ENCODE peak calls at places on chromosome 6, in four cellular contexts. One of them, this sample, is unnamed.

GRCh38 chr6:6918216-6918983 is 189.4 kb upstream of the RREB1 start:
- DNase-seq in H9: no peak
- DNase-seq in GM23338: no peak
- DNase-seq in B cell: no peak
- DNase-seq in this sample: no peak

GRCh38 chr6:51301969-51302368 is 483.3 kb downstream of the TFAP2B start:
- DNase-seq in B cell: no peak
- DNase-seq in GM23338: no peak
- DNase-seq in H9: no peak
- DNase-seq in this sample: no peak

GRCh38 chr6:24982231-24982630 is 46.5 kb upstream of the RIPOR2 start:
- DNase-seq in B cell: no peak
- DNase-seq in GM23338: no peak
- DNase-seq in H9: no peak
- DNase-seq in this sample: no peak

GRCh38 chr6:31878761-31879542 is at the start of gene SLC44A4:
- DNase-seq in GM23338: peak; percentile 77
- DNase-seq in H9: peak; percentile 71
- DNase-seq in B cell: no peak
- DNase-seq in this sample: no peak

GRCh38 chr6:116949964-116950363 is 72.9 kb downstream of the RFX6 start:
- DNase-seq in H9: no peak
- DNase-seq in B cell: no peak
- DNase-seq in GM23338: peak; percentile 44
- DNase-seq in this sample: no peak

GRCh38 chr6:572596-573265 is 84.2 kb downstream of the HUS1B start:
- DNase-seq in B cell: no peak
- DNase-seq in H9: no peak
- DNase-seq in GM23338: no peak
- DNase-seq in this sample: no peak

GRCh38 chr6:36196049-36196879 is at the start of gene BRPF3:
- DNase-seq in B cell: peak; percentile 88
- DNase-seq in H9: peak; percentile 80
- DNase-seq in GM23338: peak; percentile 81
- DNase-seq in this sample: peak; percentile 74

GRCh38 chr6:145866449-145867401 is 52.1 kb upstream of the FBXO30 start:
- DNase-seq in GM23338: no peak
- DNase-seq in B cell: peak; percentile 30
- DNase-seq in H9: no peak
- DNase-seq in this sample: no peak

GRCh38 chr6:26205625-26206574 is 118.7 kb downstream of the HFE start:
- DNase-seq in GM23338: peak; percentile 70
- DNase-seq in H9: no peak
- DNase-seq in B cell: peak; percentile 70
- DNase-seq in this sample: peak; percentile 48

GRCh38 chr6:83192871-83193746 is at the start of the genes PGM3 and RWDD2A:
- DNase-seq in B cell: peak; percentile 97
- DNase-seq in GM23338: peak; percentile 93
- DNase-seq in H9: peak; percentile 91
- DNase-seq in this sample: peak; percentile 90

GRCh38 chr6:151494235-151494950 is 576 bp downstream of the CCDC170 start:
- DNase-seq in B cell: peak; percentile 20
- DNase-seq in GM23338: peak; percentile 57
- DNase-seq in H9: peak; percentile 47
- DNase-seq in this sample: peak; percentile 55

GRCh38 chr6:127302728-127303675 is 36.3 kb downstream of the RNF146 start:
- DNase-seq in H9: no peak
- DNase-seq in B cell: peak; percentile 77
- DNase-seq in GM23338: peak; percentile 49
- DNase-seq in this sample: peak; percentile 72

GRCh38 chr6:160031442-160031841 is 62.6 kb downstream of the IGF2R start:
- DNase-seq in H9: no peak
- DNase-seq in B cell: no peak
- DNase-seq in GM23338: no peak
- DNase-seq in this sample: no peak

GRCh38 chr6:47416396-47417345 is 60.9 kb upstream of the CD2AP start:
- DNase-seq in H9: no peak
- DNase-seq in GM23338: no peak
- DNase-seq in B cell: no peak
- DNase-seq in this sample: no peak

GRCh38 chr6:155079985-155080452 is 84.9 kb downstream of the TIAM2 start:
- DNase-seq in GM23338: no peak
- DNase-seq in B cell: no peak
- DNase-seq in H9: no peak
- DNase-seq in this sample: peak; percentile 59

GRCh38 chr6:91273729-91274128 is 686.9 kb upstream of the MAP3K7 start:
- DNase-seq in H9: peak; percentile 26
- DNase-seq in GM23338: no peak
- DNase-seq in B cell: no peak
- DNase-seq in this sample: no peak

This sample was measured in lung microvascular endothelial cell.